ENCODE peak calls at places on chromosomes 16 and 17, in eight cellular contexts. One of them, this sample, is unnamed.

GRCh38 chr17:19391432-19391831 is 4.4 kb upstream of the MFAP4 start:
- DNase-seq in endothelial cell: no peak
- DNase-seq in stimulated activated CD4-positive, alpha-beta T cell treated with anti-CD3 and anti-CD28 coated beads, Interleukin-2, amount 100 ng/mL, for 48 hours: no peak
- DNase-seq in activated CD4-positive, alpha-beta T cell treated with anti-CD3 and anti-CD28 coated beads for 24 hours: no peak
- DNase-seq in uterus: peak
- DNase-seq in stimulated activated CD8-positive, alpha-beta memory T cell treated with anti-CD3 and anti-CD28 coated beads, Interleukin-7, amount 100 ng/mL, for 4 hours: no peak
- DNase-seq in T-cell: no peak
- DNase-seq in heart left ventricle: no peak
- DNase-seq in this sample: no peak

GRCh38 chr17:7897773-7898172 is 9.2 kb downstream of the CHD3 start:
- DNase-seq in endothelial cell: no peak
- DNase-seq in stimulated activated CD4-positive, alpha-beta T cell treated with anti-CD3 and anti-CD28 coated beads, Interleukin-2, amount 100 ng/mL, for 48 hours: no peak
- DNase-seq in activated CD4-positive, alpha-beta T cell treated with anti-CD3 and anti-CD28 coated beads for 24 hours: no peak
- DNase-seq in uterus: no peak
- DNase-seq in stimulated activated CD8-positive, alpha-beta memory T cell treated with anti-CD3 and anti-CD28 coated beads, Interleukin-7, amount 100 ng/mL, for 4 hours: no peak
- DNase-seq in T-cell: no peak
- DNase-seq in heart left ventricle: no peak
- DNase-seq in this sample: no peak

GRCh38 chr17:74737299-74738050 is 419 bp downstream of the RAB37 start:
- DNase-seq in endothelial cell: peak
- DNase-seq in stimulated activated CD4-positive, alpha-beta T cell treated with anti-CD3 and anti-CD28 coated beads, Interleukin-2, amount 100 ng/mL, for 48 hours: no peak
- DNase-seq in activated CD4-positive, alpha-beta T cell treated with anti-CD3 and anti-CD28 coated beads for 24 hours: no peak
- DNase-seq in uterus: no peak
- DNase-seq in stimulated activated CD8-positive, alpha-beta memory T cell treated with anti-CD3 and anti-CD28 coated beads, Interleukin-7, amount 100 ng/mL, for 4 hours: no peak
- DNase-seq in T-cell: peak
- DNase-seq in heart left ventricle: no peak
- DNase-seq in this sample: peak

GRCh38 chr16:10877472-10877946 is 507 bp downstream of the CIITA start:
- DNase-seq in endothelial cell: no peak
- DNase-seq in stimulated activated CD4-positive, alpha-beta T cell treated with anti-CD3 and anti-CD28 coated beads, Interleukin-2, amount 100 ng/mL, for 48 hours: no peak
- DNase-seq in activated CD4-positive, alpha-beta T cell treated with anti-CD3 and anti-CD28 coated beads for 24 hours: no peak
- DNase-seq in uterus: no peak
- DNase-seq in stimulated activated CD8-positive, alpha-beta memory T cell treated with anti-CD3 and anti-CD28 coated beads, Interleukin-7, amount 100 ng/mL, for 4 hours: no peak
- DNase-seq in T-cell: no peak
- DNase-seq in heart left ventricle: no peak
- DNase-seq in this sample: no peak

GRCh38 chr16:75911896-75912295 is 185.6 kb upstream of the CPHXL start:
- DNase-seq in endothelial cell: no peak
- DNase-seq in stimulated activated CD4-positive, alpha-beta T cell treated with anti-CD3 and anti-CD28 coated beads, Interleukin-2, amount 100 ng/mL, for 48 hours: no peak
- DNase-seq in activated CD4-positive, alpha-beta T cell treated with anti-CD3 and anti-CD28 coated beads for 24 hours: no peak
- DNase-seq in uterus: no peak
- DNase-seq in stimulated activated CD8-positive, alpha-beta memory T cell treated with anti-CD3 and anti-CD28 coated beads, Interleukin-7, amount 100 ng/mL, for 4 hours: no peak
- DNase-seq in T-cell: no peak
- DNase-seq in heart left ventricle: no peak
- DNase-seq in this sample: no peak

GRCh38 chr16:1491327-1491726 is 1.8 kb upstream of the TELO2 start:
- DNase-seq in endothelial cell: no peak
- DNase-seq in stimulated activated CD4-positive, alpha-beta T cell treated with anti-CD3 and anti-CD28 coated beads, Interleukin-2, amount 100 ng/mL, for 48 hours: no peak
- DNase-seq in activated CD4-positive, alpha-beta T cell treated with anti-CD3 and anti-CD28 coated beads for 24 hours: no peak
- DNase-seq in uterus: no peak
- DNase-seq in stimulated activated CD8-positive, alpha-beta memory T cell treated with anti-CD3 and anti-CD28 coated beads, Interleukin-7, amount 100 ng/mL, for 4 hours: no peak
- DNase-seq in T-cell: no peak
- DNase-seq in heart left ventricle: no peak
- DNase-seq in this sample: no peak

GRCh38 chr17:6775871-6776405 is at the start of gene FBXO39:
- DNase-seq in endothelial cell: peak
- DNase-seq in stimulated activated CD4-positive, alpha-beta T cell treated with anti-CD3 and anti-CD28 coated beads, Interleukin-2, amount 100 ng/mL, for 48 hours: no peak
- DNase-seq in activated CD4-positive, alpha-beta T cell treated with anti-CD3 and anti-CD28 coated beads for 24 hours: no peak
- DNase-seq in uterus: no peak
- DNase-seq in stimulated activated CD8-positive, alpha-beta memory T cell treated with anti-CD3 and anti-CD28 coated beads, Interleukin-7, amount 100 ng/mL, for 4 hours: no peak
- DNase-seq in T-cell: no peak
- DNase-seq in heart left ventricle: no peak
- DNase-seq in this sample: no peak

GRCh38 chr16:79902351-79902750 is 301.8 kb upstream of the MAF start:
- DNase-seq in endothelial cell: no peak
- DNase-seq in stimulated activated CD4-positive, alpha-beta T cell treated with anti-CD3 and anti-CD28 coated beads, Interleukin-2, amount 100 ng/mL, for 48 hours: no peak
- DNase-seq in activated CD4-positive, alpha-beta T cell treated with anti-CD3 and anti-CD28 coated beads for 24 hours: no peak
- DNase-seq in uterus: no peak
- DNase-seq in stimulated activated CD8-positive, alpha-beta memory T cell treated with anti-CD3 and anti-CD28 coated beads, Interleukin-7, amount 100 ng/mL, for 4 hours: no peak
- DNase-seq in T-cell: no peak
- DNase-seq in heart left ventricle: no peak
- DNase-seq in this sample: no peak

GRCh38 chr17:20116683-20117309 is 107.6 kb downstream of the SPECC1 start:
- DNase-seq in endothelial cell: peak
- DNase-seq in stimulated activated CD4-positive, alpha-beta T cell treated with anti-CD3 and anti-CD28 coated beads, Interleukin-2, amount 100 ng/mL, for 48 hours: peak
- DNase-seq in activated CD4-positive, alpha-beta T cell treated with anti-CD3 and anti-CD28 coated beads for 24 hours: peak
- DNase-seq in uterus: peak
- DNase-seq in stimulated activated CD8-positive, alpha-beta memory T cell treated with anti-CD3 and anti-CD28 coated beads, Interleukin-7, amount 100 ng/mL, for 4 hours: peak
- DNase-seq in T-cell: peak
- DNase-seq in heart left ventricle: no peak
- DNase-seq in this sample: peak

GRCh38 chr16:73058221-73058615 is 10.3 kb upstream of the ZFHX3 start:
- DNase-seq in endothelial cell: no peak
- DNase-seq in stimulated activated CD4-positive, alpha-beta T cell treated with anti-CD3 and anti-CD28 coated beads, Interleukin-2, amount 100 ng/mL, for 48 hours: no peak
- DNase-seq in activated CD4-positive, alpha-beta T cell treated with anti-CD3 and anti-CD28 coated beads for 24 hours: no peak
- DNase-seq in uterus: peak
- DNase-seq in stimulated activated CD8-positive, alpha-beta memory T cell treated with anti-CD3 and anti-CD28 coated beads, Interleukin-7, amount 100 ng/mL, for 4 hours: no peak
- DNase-seq in T-cell: no peak
- DNase-seq in heart left ventricle: peak
- DNase-seq in this sample: peak

GRCh38 chr16:81696136-81696958 is 82.7 kb upstream of the PLCG2 start:
- DNase-seq in endothelial cell: no peak
- DNase-seq in stimulated activated CD4-positive, alpha-beta T cell treated with anti-CD3 and anti-CD28 coated beads, Interleukin-2, amount 100 ng/mL, for 48 hours: no peak
- DNase-seq in activated CD4-positive, alpha-beta T cell treated with anti-CD3 and anti-CD28 coated beads for 24 hours: no peak
- DNase-seq in uterus: no peak
- DNase-seq in stimulated activated CD8-positive, alpha-beta memory T cell treated with anti-CD3 and anti-CD28 coated beads, Interleukin-7, amount 100 ng/mL, for 4 hours: no peak
- DNase-seq in T-cell: no peak
- DNase-seq in heart left ventricle: peak
- DNase-seq in this sample: peak

GRCh38 chr16:29925173-29925804 is 737 bp downstream of the KCTD13 start:
- DNase-seq in endothelial cell: no peak
- DNase-seq in stimulated activated CD4-positive, alpha-beta T cell treated with anti-CD3 and anti-CD28 coated beads, Interleukin-2, amount 100 ng/mL, for 48 hours: no peak
- DNase-seq in activated CD4-positive, alpha-beta T cell treated with anti-CD3 and anti-CD28 coated beads for 24 hours: peak
- DNase-seq in uterus: no peak
- DNase-seq in stimulated activated CD8-positive, alpha-beta memory T cell treated with anti-CD3 and anti-CD28 coated beads, Interleukin-7, amount 100 ng/mL, for 4 hours: no peak
- DNase-seq in T-cell: no peak
- DNase-seq in heart left ventricle: no peak
- DNase-seq in this sample: no peak

GRCh38 chr17:56594528-56595418 is 1.3 kb downstream of the NOG start:
- DNase-seq in endothelial cell: peak
- DNase-seq in stimulated activated CD4-positive, alpha-beta T cell treated with anti-CD3 and anti-CD28 coated beads, Interleukin-2, amount 100 ng/mL, for 48 hours: no peak
- DNase-seq in activated CD4-positive, alpha-beta T cell treated with anti-CD3 and anti-CD28 coated beads for 24 hours: peak
- DNase-seq in uterus: no peak
- DNase-seq in stimulated activated CD8-positive, alpha-beta memory T cell treated with anti-CD3 and anti-CD28 coated beads, Interleukin-7, amount 100 ng/mL, for 4 hours: no peak
- DNase-seq in T-cell: peak
- DNase-seq in heart left ventricle: peak
- DNase-seq in this sample: peak

GRCh38 chr17:4998027-4998665 is 396 bp downstream of the KIF1C start:
- DNase-seq in endothelial cell: no peak
- DNase-seq in stimulated activated CD4-positive, alpha-beta T cell treated with anti-CD3 and anti-CD28 coated beads, Interleukin-2, amount 100 ng/mL, for 48 hours: no peak
- DNase-seq in activated CD4-positive, alpha-beta T cell treated with anti-CD3 and anti-CD28 coated beads for 24 hours: no peak
- DNase-seq in uterus: no peak
- DNase-seq in stimulated activated CD8-positive, alpha-beta memory T cell treated with anti-CD3 and anti-CD28 coated beads, Interleukin-7, amount 100 ng/mL, for 4 hours: no peak
- DNase-seq in T-cell: no peak
- DNase-seq in heart left ventricle: peak
- DNase-seq in this sample: no peak

GRCh38 chr17:80861360-80861861 is 130.2 kb upstream of the CHMP6 start:
- DNase-seq in endothelial cell: no peak
- DNase-seq in stimulated activated CD4-positive, alpha-beta T cell treated with anti-CD3 and anti-CD28 coated beads, Interleukin-2, amount 100 ng/mL, for 48 hours: no peak
- DNase-seq in activated CD4-positive, alpha-beta T cell treated with anti-CD3 and anti-CD28 coated beads for 24 hours: no peak
- DNase-seq in uterus: no peak
- DNase-seq in stimulated activated CD8-positive, alpha-beta memory T cell treated with anti-CD3 and anti-CD28 coated beads, Interleukin-7, amount 100 ng/mL, for 4 hours: no peak
- DNase-seq in T-cell: no peak
- DNase-seq in heart left ventricle: no peak
- DNase-seq in this sample: no peak

GRCh38 chr17:77899494-77899893 is 59.0 kb upstream of the TNRC6C start:
- DNase-seq in endothelial cell: no peak
- DNase-seq in stimulated activated CD4-positive, alpha-beta T cell treated with anti-CD3 and anti-CD28 coated beads, Interleukin-2, amount 100 ng/mL, for 48 hours: no peak
- DNase-seq in activated CD4-positive, alpha-beta T cell treated with anti-CD3 and anti-CD28 coated beads for 24 hours: no peak
- DNase-seq in uterus: no peak
- DNase-seq in stimulated activated CD8-positive, alpha-beta memory T cell treated with anti-CD3 and anti-CD28 coated beads, Interleukin-7, amount 100 ng/mL, for 4 hours: no peak
- DNase-seq in T-cell: no peak
- DNase-seq in heart left ventricle: no peak
- DNase-seq in this sample: no peak

This sample was measured in T-helper 2 cell treated with Interferon-gamma antibody and Interleukin-4, amounts not matched to agents 5 μg/mL and 100 μg/mL, for 36 hours.